ENCODE peak calls at places on chromosomes 2 and 18, in four cellular contexts. W is heart left ventricle, N is AG08395, Y is left ventricle myocardium superior. G is an unnamed sample.

GRCh38 chr2:171547256-171547655 is 25.0 kb downstream of the CYBRD1 start:
- DNase-seq in Y (no peak), N (no peak), W (no peak), G (no peak)

GRCh38 chr2:127619191-127619590 is 26.8 kb upstream of the GPR17 start:
- DNase-seq in Y (no peak), W (no peak), N (no peak), G (no peak)

GRCh38 chr2:144409241-144409640 is 110.7 kb downstream of the ZEB2 start:
- DNase-seq in Y (no peak), N (no peak), W (no peak), G (no peak)

GRCh38 chr18:56973487-56973886 is 173.4 kb upstream of the BOD1L2 start:
- DNase-seq in Y (no peak), N (no peak), W (no peak), G (no peak)

GRCh38 chr18:8337216-8337615 is 272.0 kb upstream of the RAB12 start:
- DNase-seq in N (no peak), W (no peak), Y (no peak), G (no peak)

GRCh38 chr2:159153463-159153862 is 133.0 kb downstream of the WDSUB1 start:
- DNase-seq in N (no peak), W (no peak), Y (no peak), G (no peak)

GRCh38 chr2:239944706-239945551 is 80.2 kb downstream of the NDUFA10 start:
- DNase-seq in N (no peak), W (peak), Y (peak), G (peak)

GRCh38 chr2:37894601-37895000 is 30.5 kb upstream of the RMDN2 start:
- DNase-seq in W (no peak), Y (no peak), N (peak), G (no peak)

GRCh38 chr2:62194558-62195420 is 1.1 kb upstream of the B3GNT2 start:
- DNase-seq in Y (peak), N (no peak), W (peak), G (no peak)

G was measured in left ventricle myocardium inferior.